ENCODE peak calls at places on chromosomes 16 and 17, in six cellular contexts. F is pancreas; T is DND-41; L is adrenal gland; R is CD4-positive, alpha-beta memory T cell; M is stomach. Z is an unnamed sample.

GRCh38 chr17:36611345-36612072 is 10.1 kb downstream of the MRM1 start:
- DNase-seq in M (no peak), F (no peak), L (peak), T (no peak), R (no peak), Z (no peak)

GRCh38 chr16:49940464-49941224 is 84.4 kb upstream of the CNEP1R1 start:
- DNase-seq in R (no peak), L (no peak), F (no peak), M (no peak), T (no peak), Z (no peak)

GRCh38 chr16:57042157-57043111 is 49.9 kb upstream of the CPNE2 start:
- DNase-seq in F (no peak), T (no peak), M (no peak), R (peak), L (peak), Z (no peak)

GRCh38 chr16:24776486-24777220 is 47.2 kb downstream of the TNRC6A start:
- DNase-seq in L (peak), T (no peak), R (no peak), F (peak), M (peak), Z (no peak)

GRCh38 chr16:53756329-53756996 is 52.5 kb downstream of the FTO start:
- DNase-seq in F (no peak), M (no peak), L (no peak), R (no peak), T (no peak), Z (no peak)

GRCh38 chr17:82440377-82440981 is 10.1 kb downstream of the CYBC1 start:
- DNase-seq in T (no peak), R (no peak), F (no peak), M (peak), L (no peak), Z (no peak)

GRCh38 chr17:45756266-45756989 is 27.7 kb upstream of the CRHR1 start:
- DNase-seq in L (no peak), F (no peak), T (no peak), M (no peak), R (no peak), Z (no peak)

GRCh38 chr16:4032768-4033167 is 83.5 kb downstream of the ADCY9 start:
- DNase-seq in M (peak), F (peak), T (no peak), R (no peak), L (no peak), Z (no peak)

GRCh38 chr17:55435408-55435807 is 13.8 kb upstream of the MMD start:
- DNase-seq in F (no peak), R (no peak), T (no peak), M (no peak), L (no peak), Z (no peak)

GRCh38 chr17:3860939-3861338 is 14.9 kb upstream of the NCBP3 start:
- DNase-seq in F (no peak), M (no peak), L (no peak), T (no peak), R (no peak), Z (no peak)

GRCh38 chr17:17834974-17835373 is 1.8 kb downstream of the SREBF1 start:
- DNase-seq in L (no peak), T (no peak), R (no peak), F (no peak), M (no peak), Z (no peak)

GRCh38 chr16:54507091-54507490 is 220.5 kb upstream of the IRX3 start:
- DNase-seq in L (no peak), M (no peak), F (no peak), R (no peak), T (no peak), Z (no peak)

GRCh38 chr17:31386542-31387075 is 4.9 kb upstream of the RAB11FIP4 start:
- DNase-seq in M (no peak), R (no peak), L (no peak), T (no peak), F (no peak), Z (no peak)

GRCh38 chr16:13110124-13110796 is 208.9 kb downstream of the SHISA9 start:
- DNase-seq in F (peak), R (no peak), M (no peak), L (no peak), T (no peak), Z (no peak)

GRCh38 chr17:74080936-74081335 is 122.5 kb upstream of the RPL38 start:
- DNase-seq in F (no peak), M (no peak), T (no peak), R (no peak), L (no peak), Z (no peak)

GRCh38 chr16:31530405-31530804 is 2.7 kb downstream of the AHSP start:
- DNase-seq in L (no peak), F (no peak), M (no peak), T (no peak), R (no peak), Z (no peak)

GRCh38 chr16:5046914-5047313 is 13.2 kb upstream of the NAGPA start:
- DNase-seq in T (no peak), R (no peak), F (no peak), L (no peak), M (no peak), Z (no peak)

GRCh38 chr17:78442648-78443128 is 64.2 kb downstream of the PGS1 start:
- DNase-seq in F (no peak), T (no peak), R (no peak), M (peak), L (peak), Z (no peak)

GRCh38 chr16:77457046-77457445 is 22.2 kb upstream of the ADAMTS18 start:
- DNase-seq in R (no peak), M (no peak), T (no peak), L (no peak), F (no peak), Z (no peak)

GRCh38 chr16:22694887-22695382 is 119.0 kb upstream of the HS3ST2 start:
- DNase-seq in F (no peak), R (no peak), L (no peak), T (no peak), M (no peak), Z (no peak)

GRCh38 chr16:616771-617586 is 13.8 kb upstream of the WFIKKN1 start:
- DNase-seq in F (no peak), T (no peak), M (no peak), L (no peak), R (no peak), Z (no peak)

GRCh38 chr16:85935391-85935956 is 36.5 kb downstream of the IRF8 start:
- DNase-seq in R (no peak), T (no peak), M (no peak), F (no peak), L (no peak), Z (no peak)
- H3K4me3 ChIP-seq in R (peak), T (no peak), M (no peak), F (no peak), L (no peak), Z (no peak)

GRCh38 chr17:58381124-58381838 is 29.3 kb upstream of the SUPT4H1 start:
- DNase-seq in T (no peak), L (no peak), M (peak), R (no peak), F (peak), Z (no peak)
- H3K27ac ChIP-seq in T (no peak), L (no peak), M (no peak), R (no peak), F (peak), Z (no peak)

GRCh38 chr17:79811036-79811887 is 14.4 kb upstream of the CBX8 start:
- DNase-seq in T (peak), F (no peak), M (no peak), L (no peak), R (no peak), Z (no peak)

GRCh38 chr17:79811888-79812205 is 15.0 kb upstream of the CBX8 start:
- DNase-seq in T (no peak), F (no peak), R (no peak), L (no peak), M (no peak), Z (no peak)

GRCh38 chr17:79813826-79814623 is 17.1 kb upstream of the CBX8 start:
- DNase-seq in L (no peak), F (no peak), T (no peak), M (no peak), R (no peak), Z (no peak)

GRCh38 chr17:79812969-79813825 is 16.3 kb upstream of the CBX8 start:
- DNase-seq in L (no peak), R (no peak), T (peak), M (no peak), F (no peak), Z (no peak)

DNA sequence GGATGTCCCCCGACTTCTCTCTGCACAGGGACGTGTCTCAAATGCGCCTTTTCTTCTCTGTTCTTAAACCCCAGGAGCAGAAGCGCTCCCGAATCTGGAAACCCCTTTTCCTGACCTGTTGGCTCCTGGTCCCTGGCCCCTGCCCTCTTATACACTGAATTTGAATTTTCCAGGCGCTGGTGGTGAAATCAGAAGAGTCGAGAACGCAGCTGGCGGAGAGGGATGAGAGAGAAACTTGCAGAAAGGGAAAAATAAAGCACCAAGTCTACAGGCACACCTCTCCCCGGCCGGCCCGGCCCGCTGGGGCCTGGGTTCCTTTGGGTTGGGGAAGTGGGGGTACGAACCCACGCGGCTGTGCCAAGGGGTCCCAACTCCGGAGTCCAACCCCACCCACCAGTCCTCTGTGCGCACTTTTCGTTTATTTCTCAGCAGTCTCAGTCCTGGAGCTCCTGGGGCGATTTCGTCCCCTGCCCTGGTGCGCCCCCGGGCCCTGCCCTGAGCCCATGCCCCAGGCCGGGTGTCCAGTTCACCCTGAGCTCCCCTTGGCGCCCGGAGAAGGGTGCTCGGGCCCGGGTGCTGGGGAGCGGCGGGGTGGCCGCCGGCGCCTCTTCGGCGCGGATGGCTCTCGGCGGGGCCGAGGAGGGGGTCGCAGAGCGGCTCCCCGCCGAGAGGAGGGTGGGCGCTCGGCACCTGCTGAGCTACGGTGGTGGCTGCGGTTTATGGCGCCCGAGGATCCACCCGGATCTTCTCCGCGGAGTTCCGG is 15.5 kb upstream of the CBX8 start:
- DNase-seq in L (no peak), F (no peak), M (no peak), R (no peak), T (no peak), Z (no peak)
- H3K4me3 ChIP-seq in L (no peak), F (no peak), M (peak), R (no peak), T (no peak), Z (no peak)

GRCh38 chr16:27717726-27718125 is 167.8 kb downstream of the KATNIP start:
- DNase-seq in F (no peak), M (no peak), R (no peak), L (no peak), T (no peak), Z (no peak)
- H3K27ac ChIP-seq in F (peak), M (no peak), R (no peak), L (no peak), T (no peak), Z (no peak)

DNA sequence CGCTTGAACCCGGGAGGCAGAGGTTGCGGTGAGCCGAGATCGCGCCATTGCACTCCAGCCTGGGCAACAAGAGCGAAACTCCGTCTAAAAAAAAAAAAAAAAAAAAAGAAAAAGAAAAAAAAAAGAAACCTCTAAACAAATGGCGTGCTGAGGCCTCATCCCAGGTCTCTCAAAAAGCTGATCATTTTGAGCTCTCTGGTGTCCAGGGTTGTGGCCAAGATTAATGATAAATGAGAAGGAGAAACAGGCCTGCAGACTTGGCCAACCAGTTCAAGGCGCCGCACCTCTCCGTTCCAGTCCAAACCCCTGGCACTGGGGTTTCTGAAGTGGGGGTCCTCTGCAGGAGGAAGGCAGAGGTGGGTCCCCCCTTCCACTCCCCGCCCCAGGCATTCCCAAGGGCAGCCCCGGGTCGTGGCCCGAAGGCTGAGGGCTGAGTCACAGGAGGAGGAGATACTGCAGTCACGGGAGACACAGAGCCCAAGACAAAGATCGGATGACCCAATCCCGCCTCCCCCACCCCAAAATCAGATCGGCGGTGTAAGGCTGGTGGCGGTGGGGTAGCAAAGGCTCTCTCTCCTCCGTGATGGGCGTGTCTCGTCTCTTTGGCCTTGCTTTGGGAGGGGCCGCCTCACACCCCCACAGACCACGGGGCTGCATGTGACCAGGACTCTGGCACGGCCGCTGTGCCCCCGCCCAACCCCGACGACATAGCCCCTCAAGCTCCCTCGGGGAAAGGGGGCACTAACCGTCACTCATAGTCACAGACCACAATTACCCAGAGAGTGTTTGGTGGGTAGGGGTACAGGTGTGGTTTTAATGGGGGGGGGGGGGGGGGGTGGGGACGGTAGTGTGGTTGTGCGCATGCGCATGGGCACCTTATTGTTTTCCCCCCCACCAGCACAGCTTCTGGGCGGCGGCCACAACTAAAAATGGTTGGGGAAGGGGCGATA is 1.1 kb downstream of the VAT1 start:
- DNase-seq in T (peak), L (peak), M (peak), R (peak), F (peak), Z (no peak)
- H3K4me3 ChIP-seq in T (peak), L (peak), M (peak), R (peak), F (peak), Z (peak)

DNA sequence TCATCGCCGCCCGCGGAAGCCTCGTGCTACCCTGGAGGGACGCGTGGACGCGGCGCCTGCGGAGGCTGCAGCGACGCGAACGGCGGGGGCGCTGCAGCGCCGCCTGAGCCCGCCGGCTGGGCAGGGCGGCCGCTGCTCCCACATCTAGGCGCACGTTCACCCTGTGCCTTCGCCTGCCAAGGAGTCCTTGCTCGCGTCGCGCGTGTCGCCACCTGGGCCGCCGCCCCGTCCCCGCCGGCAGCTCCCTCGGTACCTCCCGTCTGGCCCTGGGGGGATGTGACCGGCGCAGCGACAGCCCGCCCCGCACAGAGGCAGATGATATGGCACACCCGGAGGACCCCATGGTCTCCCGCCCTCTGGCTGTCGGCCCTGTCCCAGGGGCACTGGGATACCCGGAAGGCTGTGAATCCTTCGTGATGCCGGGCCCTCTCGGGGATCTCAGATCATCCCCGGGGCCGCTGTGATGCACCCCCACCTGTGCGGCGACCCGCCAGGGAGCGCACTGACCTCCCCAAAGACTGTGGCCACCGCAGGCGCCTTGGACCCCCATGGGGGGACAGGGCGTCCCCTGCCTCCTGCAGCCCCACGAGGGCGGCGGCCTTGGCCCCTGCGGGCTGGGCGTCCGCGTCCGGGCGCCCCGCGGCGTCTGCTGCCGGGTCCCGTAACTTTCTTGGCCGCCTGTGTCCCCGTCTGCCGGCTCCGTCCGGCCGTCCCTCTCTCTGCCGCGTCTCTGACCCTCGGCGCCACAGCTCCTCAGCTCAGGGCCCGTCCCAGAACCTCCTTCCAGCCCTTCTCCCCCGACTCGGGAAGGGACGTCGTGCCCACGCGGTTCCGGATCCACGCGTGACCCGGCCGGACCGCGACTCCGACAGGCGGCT is 689 bp upstream of the TBC1D24 start:
- DNase-seq in R (peak), F (no peak), M (peak), L (peak), T (peak), Z (no peak)
- H3K27ac ChIP-seq in R (peak), F (peak), M (peak), L (peak), T (peak), Z (no peak)

DNA sequence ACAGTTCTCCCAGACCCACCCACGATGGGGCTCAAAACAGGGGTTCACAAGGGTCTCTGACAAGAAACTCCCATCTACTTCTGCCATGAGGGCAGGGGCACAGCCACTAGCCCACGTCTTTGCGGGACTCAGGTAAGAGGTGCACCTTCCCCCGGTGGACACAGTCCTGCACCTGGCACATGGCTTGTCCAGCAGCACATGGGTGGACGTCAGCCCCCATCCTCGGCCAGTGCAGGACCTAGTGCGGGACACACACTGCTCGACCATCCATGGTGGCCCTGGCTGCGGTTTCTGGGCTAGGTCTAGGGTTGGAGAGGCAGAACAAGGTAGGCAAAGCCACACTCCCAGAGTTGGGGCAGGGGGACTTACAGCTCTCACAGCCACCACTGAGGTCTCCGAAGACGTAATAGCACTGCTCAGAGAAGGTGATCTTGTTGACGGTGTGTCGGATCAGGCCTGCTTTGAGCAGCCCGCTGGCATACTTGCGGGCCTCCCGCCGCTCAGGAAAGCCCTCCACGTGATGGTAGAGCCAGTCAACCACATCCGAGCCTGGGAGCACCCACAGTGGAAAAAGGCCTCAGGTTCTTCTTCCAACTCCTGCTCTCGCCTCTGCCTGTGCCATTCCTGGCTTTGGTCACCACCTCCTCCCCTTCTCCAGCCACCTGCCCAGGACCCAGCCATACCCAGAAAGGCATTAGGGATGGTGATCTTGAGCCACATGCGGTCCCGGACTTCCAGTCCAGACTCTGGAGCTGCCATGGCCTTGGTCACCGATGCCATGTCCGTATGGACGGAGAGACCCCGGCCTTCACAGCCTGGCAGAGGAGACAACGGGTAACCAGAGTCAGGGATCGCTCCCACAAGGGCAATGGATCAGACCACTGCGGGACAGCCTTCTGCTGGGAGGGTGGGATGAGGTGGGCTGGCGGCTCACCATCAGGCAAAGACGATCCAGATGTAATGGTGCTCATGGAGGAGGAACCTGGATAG is 7.3 kb downstream of the ACADVL start:
- DNase-seq in R (no peak), L (no peak), M (no peak), T (no peak), F (no peak), Z (no peak)
- H3K4me3 ChIP-seq in R (no peak), L (no peak), M (no peak), T (no peak), F (no peak), Z (no peak)

GRCh38 chr17:49843774-49844350 is 4.0 kb downstream of the TAC4 start:
- DNase-seq in L (no peak), T (peak), M (no peak), F (no peak), R (no peak), Z (no peak)

GRCh38 chr17:49841548-49841947 is 6.3 kb downstream of the TAC4 start:
- DNase-seq in F (no peak), T (no peak), R (no peak), M (no peak), L (no peak), Z (no peak)

GRCh38 chr17:49846938-49847712 is 744 bp downstream of the TAC4 start:
- DNase-seq in L (no peak), M (no peak), R (no peak), T (no peak), F (no peak), Z (no peak)

GRCh38 chr17:49845210-49845782 is 2.6 kb downstream of the TAC4 start:
- DNase-seq in R (no peak), L (peak), T (no peak), F (no peak), M (no peak), Z (no peak)

GRCh38 chr17:49842846-49843245 is 5.0 kb downstream of the TAC4 start:
- DNase-seq in F (no peak), R (no peak), L (no peak), T (no peak), M (no peak), Z (no peak)
- H3K27ac ChIP-seq in F (no peak), R (no peak), L (no peak), T (no peak), M (no peak), Z (no peak)

GRCh38 chr17:68518063-68518815 is 6.0 kb downstream of the PRKAR1A start:
- DNase-seq in L (no peak), F (no peak), R (no peak), M (no peak), T (no peak), Z (no peak)
- H3K4me3 ChIP-seq in L (no peak), F (no peak), R (no peak), M (no peak), T (no peak), Z (no peak)